ENCODE peak calls at places on chromosomes 1 and 21, in eight cellular contexts. One of them, this sample, is unnamed.

GRCh38 chr1:209080170-209080781 is 503.2 kb upstream of the CAMK1G start:
- DNase-seq in HCT116: no peak
- DNase-seq in tibial nerve: no peak
- DNase-seq in thoracic aorta: no peak
- DNase-seq in lower lobe of right lung: no peak
- DNase-seq in AG04450: no peak
- DNase-seq in AG09319: no peak
- DNase-seq in CD4-positive, alpha-beta T cell: no peak
- DNase-seq in this sample: peak; percentile 23

GRCh38 chr1:109928591-109929111 is 18.0 kb downstream of the CSF1 start:
- DNase-seq in tibial nerve: peak; percentile 45
- DNase-seq in HCT116: no peak
- DNase-seq in thoracic aorta: no peak
- DNase-seq in lower lobe of right lung: no peak
- DNase-seq in AG09319: no peak
- DNase-seq in AG04450: no peak
- DNase-seq in CD4-positive, alpha-beta T cell: no peak
- DNase-seq in this sample: peak; percentile 83

GRCh38 chr1:204041803-204042505 is 31.0 kb upstream of the SOX13 start:
- DNase-seq in lower lobe of right lung: no peak
- DNase-seq in AG04450: no peak
- DNase-seq in CD4-positive, alpha-beta T cell: no peak
- DNase-seq in AG09319: no peak
- DNase-seq in thoracic aorta: no peak
- DNase-seq in tibial nerve: no peak
- DNase-seq in HCT116: no peak
- DNase-seq in this sample: no peak

GRCh38 chr1:15950302-15950701 is 25.6 kb downstream of the ZBTB17 start:
- DNase-seq in tibial nerve: no peak
- DNase-seq in AG04450: no peak
- DNase-seq in HCT116: no peak
- DNase-seq in lower lobe of right lung: no peak
- DNase-seq in AG09319: no peak
- DNase-seq in thoracic aorta: no peak
- DNase-seq in CD4-positive, alpha-beta T cell: no peak
- DNase-seq in this sample: no peak

GRCh38 chr1:119294728-119295127 is 73.9 kb upstream of the HAO2 start:
- DNase-seq in thoracic aorta: no peak
- DNase-seq in tibial nerve: no peak
- DNase-seq in lower lobe of right lung: no peak
- DNase-seq in CD4-positive, alpha-beta T cell: no peak
- DNase-seq in AG09319: no peak
- DNase-seq in AG04450: no peak
- DNase-seq in HCT116: no peak
- DNase-seq in this sample: no peak

GRCh38 chr1:45840704-45841103 is 37.3 kb downstream of the MAST2 start:
- DNase-seq in AG09319: no peak
- DNase-seq in AG04450: no peak
- DNase-seq in HCT116: no peak
- DNase-seq in CD4-positive, alpha-beta T cell: no peak
- DNase-seq in lower lobe of right lung: no peak
- DNase-seq in tibial nerve: no peak
- DNase-seq in thoracic aorta: no peak
- DNase-seq in this sample: no peak

GRCh38 chr1:199282910-199283309 is 644.1 kb downstream of the PTPRC start:
- DNase-seq in lower lobe of right lung: no peak
- DNase-seq in thoracic aorta: no peak
- DNase-seq in CD4-positive, alpha-beta T cell: no peak
- DNase-seq in tibial nerve: no peak
- DNase-seq in AG09319: no peak
- DNase-seq in HCT116: no peak
- DNase-seq in AG04450: no peak
- DNase-seq in this sample: peak; percentile 37

GRCh38 chr1:19936061-19936750 is 12.8 kb upstream of the PLA2G2E start:
- DNase-seq in CD4-positive, alpha-beta T cell: no peak
- DNase-seq in lower lobe of right lung: no peak
- DNase-seq in tibial nerve: no peak
- DNase-seq in thoracic aorta: no peak
- DNase-seq in AG04450: no peak
- DNase-seq in HCT116: no peak
- DNase-seq in AG09319: no peak
- DNase-seq in this sample: no peak

GRCh38 chr1:43639990-43640794 is 9.8 kb upstream of the KDM4A start:
- DNase-seq in AG04450: no peak
- DNase-seq in CD4-positive, alpha-beta T cell: no peak
- DNase-seq in lower lobe of right lung: no peak
- DNase-seq in AG09319: no peak
- DNase-seq in thoracic aorta: no peak
- DNase-seq in HCT116: no peak
- DNase-seq in tibial nerve: no peak
- DNase-seq in this sample: no peak

GRCh38 chr21:32645261-32646182 is 33.3 kb upstream of the CFAP298 start:
- DNase-seq in lower lobe of right lung: no peak
- DNase-seq in HCT116: no peak
- DNase-seq in thoracic aorta: no peak
- DNase-seq in AG04450: no peak
- DNase-seq in CD4-positive, alpha-beta T cell: no peak
- DNase-seq in AG09319: no peak
- DNase-seq in tibial nerve: no peak
- DNase-seq in this sample: no peak

GRCh38 chr1:59204001-59204400 is 92.9 kb upstream of the FGGY start:
- DNase-seq in AG09319: peak; percentile 44
- DNase-seq in tibial nerve: no peak
- DNase-seq in CD4-positive, alpha-beta T cell: no peak
- DNase-seq in HCT116: no peak
- DNase-seq in thoracic aorta: no peak
- DNase-seq in AG04450: no peak
- DNase-seq in lower lobe of right lung: peak; percentile 54
- DNase-seq in this sample: no peak
- TF ChIP-seq CTCF in AG09319: no peak
- TF ChIP-seq CTCF in tibial nerve: no peak
- TF ChIP-seq CTCF in CD4-positive, alpha-beta T cell: no peak
- TF ChIP-seq CTCF in HCT116: no peak
- TF ChIP-seq CTCF in thoracic aorta: no peak
- TF ChIP-seq CTCF in AG04450: peak; percentile 3
- TF ChIP-seq CTCF in lower lobe of right lung: no peak
- TF ChIP-seq CTCF in this sample: no peak

GRCh38 chr21:23968722-23969647 is 1638.3 kb downstream of the MRPL39 start:
- DNase-seq in AG04450: peak; percentile 7
- DNase-seq in HCT116: no peak
- DNase-seq in AG09319: no peak
- DNase-seq in CD4-positive, alpha-beta T cell: peak; percentile 64
- DNase-seq in lower lobe of right lung: no peak
- DNase-seq in tibial nerve: no peak
- DNase-seq in thoracic aorta: no peak
- DNase-seq in this sample: peak; percentile 28
- TF ChIP-seq CTCF in AG04450: peak; percentile 71
- TF ChIP-seq CTCF in HCT116: no peak
- TF ChIP-seq CTCF in AG09319: no peak
- TF ChIP-seq CTCF in CD4-positive, alpha-beta T cell: peak; percentile 49
- TF ChIP-seq CTCF in lower lobe of right lung: peak; percentile 49
- TF ChIP-seq CTCF in tibial nerve: no peak
- TF ChIP-seq CTCF in thoracic aorta: peak; percentile 16
- TF ChIP-seq CTCF in this sample: peak; percentile 76

DNA sequence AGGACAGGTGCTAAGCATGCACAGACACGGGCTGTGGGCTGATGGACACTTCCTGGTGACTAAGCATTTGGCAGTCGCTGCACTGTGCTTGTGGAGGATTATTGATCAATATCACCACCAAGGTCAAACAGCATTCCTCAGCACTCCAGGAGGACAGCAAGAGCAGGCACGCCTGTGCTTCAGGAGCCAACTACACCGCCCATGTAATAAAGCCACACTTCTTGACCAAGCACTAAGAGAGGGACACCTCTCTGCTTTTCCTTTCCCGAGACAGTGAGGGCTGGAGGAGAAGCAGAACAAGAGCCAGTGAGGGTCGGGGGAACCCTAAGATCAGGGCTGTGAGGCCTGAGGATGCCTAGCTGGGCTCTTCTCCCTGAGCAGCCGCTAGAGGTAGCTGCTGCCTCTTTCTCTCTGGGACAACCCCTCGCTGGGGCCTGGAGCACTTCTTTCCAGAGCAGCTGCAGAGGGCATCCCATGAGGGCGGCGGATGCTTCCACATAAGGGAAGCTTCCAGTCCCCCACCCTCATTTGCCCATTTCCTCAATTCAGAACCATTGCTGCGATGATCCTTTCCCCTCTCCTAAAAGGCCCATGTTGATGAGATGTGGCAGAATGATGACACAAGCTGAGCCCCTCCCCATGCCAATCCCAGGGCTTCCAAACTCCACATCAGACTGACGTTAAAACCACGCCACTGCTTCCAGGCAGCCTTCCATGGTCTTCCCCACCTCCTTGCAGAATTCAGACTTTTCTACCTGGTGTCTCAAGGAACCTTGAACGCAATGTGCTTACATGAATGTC is 19.1 kb downstream of the RAB7B start:
- DNase-seq in tibial nerve: peak; percentile 43
- DNase-seq in HCT116: peak; percentile 44
- DNase-seq in CD4-positive, alpha-beta T cell: no peak
- DNase-seq in AG09319: no peak
- DNase-seq in lower lobe of right lung: peak; percentile 67
- DNase-seq in thoracic aorta: no peak
- DNase-seq in AG04450: peak; percentile 16
- DNase-seq in this sample: no peak
- TF ChIP-seq CTCF in tibial nerve: peak; percentile 66
- TF ChIP-seq CTCF in HCT116: peak; percentile 90
- TF ChIP-seq CTCF in CD4-positive, alpha-beta T cell: no peak
- TF ChIP-seq CTCF in AG09319: peak; percentile 89
- TF ChIP-seq CTCF in lower lobe of right lung: peak; percentile 72
- TF ChIP-seq CTCF in thoracic aorta: peak; percentile 59
- TF ChIP-seq CTCF in AG04450: peak; percentile 94
- TF ChIP-seq CTCF in this sample: peak; percentile 96

DNA sequence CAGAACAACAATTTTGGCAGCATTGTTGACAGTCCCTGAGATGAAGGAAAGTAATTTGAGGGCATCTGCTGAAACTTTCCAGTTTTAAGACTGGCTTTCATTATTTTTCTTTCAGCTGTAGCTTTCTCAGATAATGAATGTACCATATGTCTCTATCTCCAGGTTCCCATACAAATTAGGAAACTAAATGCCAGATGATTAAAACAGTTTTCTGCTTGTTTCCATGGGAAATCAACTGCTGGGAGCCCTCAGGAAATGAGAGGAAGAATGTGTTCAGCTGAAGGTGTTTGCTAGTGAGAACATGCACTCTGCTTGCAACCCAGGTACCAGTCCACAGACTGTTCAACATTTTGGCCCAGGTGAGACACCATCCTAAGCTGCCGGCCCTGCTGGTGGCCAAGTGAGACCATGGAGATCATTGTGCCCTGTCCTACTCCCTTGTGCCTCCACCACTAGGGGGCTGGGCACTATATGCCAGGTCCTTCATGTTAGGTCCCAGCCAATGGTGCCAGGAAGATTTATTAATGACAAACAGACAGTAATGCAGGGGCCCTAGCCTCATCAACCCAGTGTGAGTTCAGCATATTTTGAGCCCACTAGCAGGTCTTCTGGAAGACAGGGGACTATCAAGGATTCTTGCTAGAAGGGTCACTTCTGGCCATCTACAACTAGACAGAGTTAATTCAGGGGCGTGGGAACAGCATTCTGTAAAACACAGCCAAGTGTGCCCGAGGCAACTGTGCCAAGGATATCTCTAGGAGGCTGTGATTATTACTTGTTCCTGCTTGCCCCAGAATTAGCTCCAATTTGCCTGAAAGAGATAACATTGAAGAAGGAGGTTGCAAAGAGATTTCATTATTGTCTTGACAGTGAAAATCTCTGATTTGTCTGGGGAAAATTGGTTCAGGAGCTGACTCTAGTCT is 17.0 kb upstream of the LRRC8C start:
- DNase-seq in tibial nerve: no peak
- DNase-seq in HCT116: peak; percentile 27
- DNase-seq in thoracic aorta: no peak
- DNase-seq in AG09319: no peak
- DNase-seq in lower lobe of right lung: no peak
- DNase-seq in CD4-positive, alpha-beta T cell: no peak
- DNase-seq in AG04450: no peak
- DNase-seq in this sample: no peak
- TF ChIP-seq CTCF in tibial nerve: peak; percentile 17
- TF ChIP-seq CTCF in HCT116: peak; percentile 69
- TF ChIP-seq CTCF in thoracic aorta: peak; percentile 42
- TF ChIP-seq CTCF in AG09319: peak; percentile 26
- TF ChIP-seq CTCF in lower lobe of right lung: peak; percentile 48
- TF ChIP-seq CTCF in CD4-positive, alpha-beta T cell: peak; percentile 17
- TF ChIP-seq CTCF in AG04450: peak; percentile 41
- TF ChIP-seq CTCF in this sample: peak; percentile 33

This sample was measured in astrocyte of the cerebellum.